ENCODE peak calls at places on chromosome 22, in five cellular contexts. J, L, E, D and S are unnamed samples.

GRCh38 chr22:27386186-27386585 is 415.4 kb downstream of the MN1 start:
- DNase-seq in E (no peak), J (no peak), D (no peak), L (no peak), S (no peak)

GRCh38 chr22:32600184-32600583 is 125.6 kb downstream of the FBXO7 start:
- DNase-seq in E (no peak), D (no peak), L (no peak), J (no peak), S (no peak)

GRCh38 chr22:27990879-27991278 is 71.8 kb upstream of the PITPNB start:
- DNase-seq in D (peak), J (no peak), E (no peak), L (peak), S (peak)

GRCh38 chr22:45678961-45679912 is 7.6 kb downstream of the ATXN10 start:
- DNase-seq in D (no peak), E (peak), J (no peak), L (peak), S (peak)

GRCh38 chr22:38316340-38317236 is 645 bp downstream of the CSNK1E start:
- DNase-seq in J (peak), D (peak), E (peak), L (peak), S (peak)

GRCh38 chr22:48105254-48105653 is 1342.8 kb downstream of the TBC1D22A start:
- DNase-seq in L (no peak), D (no peak), E (no peak), J (no peak), S (no peak)

GRCh38 chr22:24485608-24486007 is 9.5 kb upstream of the UPB1 start:
- DNase-seq in E (no peak), J (peak), D (no peak), L (no peak), S (no peak)

GRCh38 chr22:47045691-47046410 is 283.4 kb downstream of the TBC1D22A start:
- DNase-seq in L (no peak), D (no peak), E (no peak), J (no peak), S (no peak)

GRCh38 chr22:19178065-19178658 is 374 bp downstream of the SLC25A1 start:
- DNase-seq in L (peak), D (peak), J (peak), E (peak), S (peak)

GRCh38 chr22:36744413-36744765 is 31.5 kb downstream of the IFT27 start:
- DNase-seq in D (no peak), L (no peak), J (no peak), E (no peak), S (no peak)

GRCh38 chr22:41364955-41365354 is 16.8 kb upstream of the TEF start:
- DNase-seq in L (no peak), E (no peak), J (no peak), D (no peak), S (no peak)

GRCh38 chr22:45599836-45600577 is 71.6 kb upstream of the ATXN10 start:
- DNase-seq in J (no peak), D (no peak), L (no peak), E (no peak), S (no peak)

GRCh38 chr22:46547883-46548244 is 10.4 kb upstream of the CELSR1 start:
- DNase-seq in J (no peak), D (no peak), L (peak), E (no peak), S (peak)

GRCh38 chr22:28817919-28818859 is 17.8 kb upstream of the XBP1 start:
- DNase-seq in L (no peak), D (peak), J (no peak), E (no peak), S (no peak)

GRCh38 chr22:30823015-30823370 is 128.3 kb downstream of the OSBP2 start:
- DNase-seq in L (no peak), J (no peak), D (peak), E (no peak), S (no peak)
- TF ChIP-seq CTCF in L (no peak), J (no peak), D (no peak), E (no peak), S (no peak)

DNA sequence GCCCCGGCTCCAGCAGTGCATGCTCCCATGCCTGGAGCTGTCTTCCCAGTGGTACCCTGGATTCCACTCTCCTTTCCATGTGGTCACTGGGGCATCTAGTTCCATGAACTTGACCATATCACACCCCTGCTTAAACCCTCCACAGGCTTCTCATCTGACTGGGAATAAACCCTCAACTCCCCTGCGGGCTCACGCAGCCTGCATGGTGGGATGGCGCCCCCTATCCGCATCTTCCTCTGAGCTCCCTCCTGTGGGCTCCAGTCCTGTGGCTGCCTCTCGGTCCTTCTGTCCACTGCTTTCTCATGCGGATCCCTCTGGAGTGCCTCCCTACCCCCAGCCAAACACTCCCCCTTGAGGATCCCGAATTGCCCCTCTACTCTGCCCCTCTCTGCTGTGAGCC is 41.4 kb upstream of the TTLL12 start:
- DNase-seq in J (peak), E (no peak), L (peak), D (peak), S (peak)
- TF ChIP-seq CTCF in J (no peak), E (peak), L (peak), D (peak), S (peak)

DNA sequence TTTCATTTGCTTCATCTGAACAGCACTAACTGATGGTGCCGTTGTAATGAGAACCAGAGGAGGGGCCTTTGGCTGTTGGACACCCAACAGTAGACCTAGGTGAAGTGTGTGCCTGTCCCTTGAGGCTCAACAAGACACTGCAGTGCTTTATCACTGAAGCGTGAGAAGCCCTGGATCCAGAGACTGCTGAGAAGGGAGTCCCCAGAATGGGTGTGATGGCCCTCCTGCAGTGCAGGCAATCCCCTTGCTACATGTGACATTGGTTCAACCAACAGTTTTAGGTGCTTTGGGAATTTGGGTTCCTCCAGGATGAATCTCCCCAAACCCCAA is 125.6 kb downstream of the BRD1 start:
- DNase-seq in L (no peak), J (no peak), D (no peak), E (no peak), S (no peak)
- TF ChIP-seq CTCF in L (no peak), J (peak), D (no peak), E (no peak), S (no peak)

GRCh38 chr22:31080848-31081649 is at the start of gene SMTN:
- DNase-seq in D (peak), E (peak), J (peak), L (peak), S (peak)

GRCh38 chr22:31083923-31084810 is 3.0 kb downstream of the SMTN start:
- DNase-seq in E (no peak), D (no peak), J (no peak), L (no peak), S (no peak)

GRCh38 chr22:31083377-31083768 is 2.3 kb downstream of the SMTN start:
- DNase-seq in L (no peak), E (no peak), D (no peak), J (no peak), S (no peak)

GRCh38 chr22:31081963-31082605 is 966 bp downstream of the SMTN start:
- DNase-seq in L (no peak), J (no peak), E (no peak), D (no peak), S (no peak)

GRCh38 chr22:31082606-31083376 is 1.7 kb downstream of the SMTN start:
- DNase-seq in J (peak), E (no peak), D (peak), L (peak), S (peak)
- TF ChIP-seq CTCF in J (peak), E (peak), D (peak), L (peak), S (peak)

GRCh38 chr22:30485362-30485988 is 13.7 kb upstream of the SEC14L3 start:
- DNase-seq in L (peak), D (peak), J (peak), E (peak), S (peak)
- TF ChIP-seq CTCF in L (peak), D (peak), J (peak), E (peak), S (peak)

DNA sequence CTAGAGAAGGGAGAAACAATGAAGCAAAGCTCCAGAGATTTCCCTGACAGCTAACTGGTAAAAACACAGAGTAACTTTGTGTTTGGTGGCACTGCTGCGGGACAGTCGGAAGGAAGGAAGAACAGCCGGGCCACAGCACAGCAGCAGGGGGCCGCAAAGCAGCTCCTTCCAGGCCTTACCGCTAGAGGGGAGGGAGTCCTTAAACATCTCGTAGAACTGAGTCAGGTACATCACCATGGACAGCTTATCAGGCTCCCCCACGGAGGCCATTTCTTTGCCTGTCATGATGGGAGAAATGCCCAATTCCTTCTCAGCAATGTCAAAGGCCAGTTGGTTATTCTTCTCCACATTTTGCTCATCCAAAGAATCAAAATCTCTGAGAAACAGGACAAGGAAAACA is 114.6 kb upstream of the BID start:
- DNase-seq in L (peak), E (no peak), D (peak), J (no peak), S (peak)
- TF ChIP-seq CTCF in L (peak), E (no peak), D (peak), J (no peak), S (peak)

DNA sequence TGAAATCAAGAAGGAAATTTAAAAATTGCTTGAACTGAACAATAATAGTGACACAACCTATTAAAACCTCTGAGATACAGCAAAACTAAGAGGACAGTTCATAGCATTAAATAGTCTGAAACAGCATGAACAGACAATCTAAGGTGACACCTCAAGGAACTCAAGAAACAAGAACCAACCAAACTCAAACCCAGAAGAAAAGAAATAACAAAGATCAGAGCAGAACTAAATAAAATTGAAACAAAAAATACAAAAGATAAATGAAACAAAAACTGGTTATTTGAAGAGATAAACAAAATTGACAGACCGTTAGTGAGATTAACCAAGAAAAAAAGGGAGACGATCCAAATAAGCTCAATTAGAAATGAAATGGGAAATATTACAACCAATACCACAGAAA is 122.8 kb upstream of the TOP3B start:
- DNase-seq in L (no peak), E (no peak), D (no peak), J (no peak), S (no peak)
- TF ChIP-seq CTCF in L (no peak), E (no peak), D (no peak), J (no peak), S (no peak)

GRCh38 chr22:20432244-20432686 is 5.4 kb downstream of the SCARF2 start:
- DNase-seq in D (no peak), E (no peak), L (no peak), J (no peak), S (no peak)

GRCh38 chr22:20430101-20430640 is 7.5 kb downstream of the SCARF2 start:
- DNase-seq in E (no peak), J (no peak), L (no peak), D (no peak), S (no peak)

GRCh38 chr22:20429254-20430100 is 8.1 kb downstream of the SCARF2 start:
- DNase-seq in J (peak), E (peak), L (no peak), D (peak), S (no peak)

GRCh38 chr22:20431520-20432237 is 5.9 kb downstream of the SCARF2 start:
- DNase-seq in L (no peak), J (no peak), E (no peak), D (no peak), S (no peak)

DNA sequence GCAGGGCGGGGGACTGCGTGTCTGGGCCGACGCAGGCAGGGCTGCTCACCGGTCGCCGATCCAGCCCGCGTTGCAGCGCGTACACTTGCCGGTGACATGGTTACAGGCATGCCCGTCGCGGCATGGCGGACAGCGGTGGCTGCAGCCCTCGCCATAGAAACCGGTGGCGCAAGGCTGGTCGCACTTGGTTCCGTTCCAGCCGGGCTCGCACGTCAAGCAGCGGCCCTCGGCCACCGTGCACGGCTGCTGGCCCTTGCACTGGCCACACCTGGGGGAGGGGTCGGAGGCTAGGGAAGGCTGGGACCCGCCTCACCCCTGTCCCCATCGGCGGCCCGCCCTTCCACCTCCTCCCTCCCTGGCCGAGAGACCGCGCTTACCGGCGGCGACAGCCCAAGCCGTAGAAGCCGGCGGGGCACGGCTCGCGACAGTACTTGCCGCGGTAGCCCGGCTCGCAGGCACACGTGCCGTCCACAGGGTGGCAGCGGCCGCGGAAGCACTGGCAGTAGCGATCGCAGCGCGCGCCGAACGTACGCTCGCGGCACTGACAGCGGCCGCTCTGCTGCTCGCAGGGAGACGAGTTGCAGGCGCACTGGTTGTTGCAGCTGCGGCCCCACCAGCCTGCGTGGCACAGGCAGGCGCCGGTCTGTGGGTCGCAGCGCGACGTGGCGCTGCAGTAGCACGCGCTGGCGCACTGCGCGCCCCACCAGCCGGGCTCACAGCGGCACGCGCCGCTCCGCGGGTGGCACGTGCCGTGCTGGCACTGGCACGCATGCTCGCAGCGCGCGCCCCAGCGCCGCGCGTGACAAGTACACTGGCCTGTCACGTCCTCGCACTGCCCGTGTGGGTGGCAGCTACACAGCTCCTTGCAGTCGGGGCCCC is 6.7 kb downstream of the SCARF2 start:
- DNase-seq in J (peak), L (peak), D (peak), E (peak), S (no peak)
- TF ChIP-seq CTCF in J (peak), L (peak), D (no peak), E (peak), S (peak)